ENCODE peak calls at places on chromosome 10, in nine cellular contexts. J is fibroblast of lung; P is GM10248; K is AG09309; E is iPS-NIHi11; X is HEK293T; R is naive thymus-derived CD4-positive, alpha-beta T cell; Q is naive thymus-derived CD8-positive, alpha-beta T cell; Y is NCI-H446 treated with DMSO at 0.1 percent for 48 hours. G is an unnamed sample.

GRCh38 chr10:125839176-125839575 is 15.8 kb downstream of the BCCIP start:
- DNase-seq in Y (no peak), E (no peak), P (no peak), X (no peak), Q (no peak), K (no peak), R (no peak), J (no peak), G (no peak)

GRCh38 chr10:28783089-28783488 is 105.8 kb downstream of the BAMBI start:
- DNase-seq in P (no peak), Y (no peak), R (no peak), J (no peak), X (no peak), Q (no peak), K (no peak), E (no peak), G (no peak)

GRCh38 chr10:75444781-75445386 is 13.5 kb downstream of the LRMDA start:
- DNase-seq in Q (no peak), E (no peak), X (no peak), R (no peak), P (no peak), K (no peak), Y (no peak), J (no peak), G (no peak)

GRCh38 chr10:88091490-88092061 is 228.2 kb downstream of the PTEN start:
- DNase-seq in X (no peak), R (no peak), Y (no peak), P (peak), K (no peak), J (no peak), E (no peak), Q (peak), G (no peak)

GRCh38 chr10:69337312-69338132 is 59.2 kb downstream of the HK1 start:
- DNase-seq in P (no peak), K (peak), E (no peak), Q (no peak), Y (peak), J (peak), X (no peak), R (no peak), G (no peak)

GRCh38 chr10:122484276-122485060 is 23.1 kb downstream of the HTRA1 start:
- DNase-seq in R (no peak), Q (no peak), Y (no peak), P (no peak), E (no peak), K (no peak), X (no peak), J (no peak), G (no peak)

GRCh38 chr10:122060250-122060649 is 71.3 kb downstream of the TACC2 start:
- DNase-seq in Y (no peak), X (no peak), J (peak), E (no peak), P (no peak), Q (no peak), K (no peak), R (no peak), G (no peak)

GRCh38 chr10:120423350-120424197 is 33.5 kb upstream of the PLPP4 start:
- DNase-seq in K (no peak), J (no peak), R (no peak), X (peak), Q (no peak), P (peak), Y (peak), E (peak), G (peak)

GRCh38 chr10:59333731-59334130 is 28.6 kb downstream of the FAM13C start:
- DNase-seq in Q (no peak), P (no peak), Y (no peak), E (no peak), K (no peak), R (no peak), J (peak), X (no peak), G (no peak)

GRCh38 chr10:93180402-93181040 is 106.8 kb downstream of the CYP26A1 start:
- DNase-seq in E (no peak), Q (no peak), Y (no peak), R (no peak), J (peak), K (no peak), X (no peak), P (no peak), G (no peak)

GRCh38 chr10:67843284-67843683 is 5.3 kb upstream of the DNAJC12 start:
- DNase-seq in R (no peak), J (no peak), P (no peak), E (no peak), K (no peak), X (no peak), Y (no peak), Q (no peak), G (no peak)

GRCh38 chr10:70683601-70684329 is 11.5 kb downstream of the ADAMTS14 start:
- DNase-seq in Y (no peak), E (no peak), X (no peak), J (no peak), R (no peak), P (no peak), Q (no peak), K (no peak), G (no peak)

GRCh38 chr10:93580824-93581223 is 14.4 kb downstream of the FFAR4 start:
- DNase-seq in Y (no peak), J (peak), R (no peak), X (peak), K (no peak), Q (no peak), E (peak), P (no peak), G (no peak)

GRCh38 chr10:29512460-29512974 is 122.3 kb downstream of the SVIL start:
- DNase-seq in Y (no peak), Q (no peak), E (no peak), X (no peak), K (no peak), P (no peak), J (no peak), R (no peak), G (no peak)

GRCh38 chr10:126458453-126458852 is 70.2 kb upstream of the ADAM12 start:
- DNase-seq in X (no peak), J (peak), Y (no peak), P (no peak), Q (no peak), K (no peak), R (no peak), E (no peak), G (no peak)

GRCh38 chr10:25174461-25175230 is at the start of gene GPR158:
- DNase-seq in R (peak), Y (peak), Q (peak), E (peak), P (peak), X (peak), K (peak), J (peak), G (peak)

GRCh38 chr10:22433875-22434274 is 88.6 kb downstream of the SPAG6 start:
- DNase-seq in K (peak), J (peak), P (no peak), X (no peak), R (no peak), Q (no peak), E (no peak), Y (no peak), G (no peak)

GRCh38 chr10:120369831-120370230 is 87.2 kb upstream of the PLPP4 start:
- DNase-seq in E (no peak), R (no peak), Y (no peak), X (no peak), J (no peak), K (no peak), Q (no peak), P (no peak), G (no peak)

GRCh38 chr10:62594093-62594520 is 210.4 kb upstream of the ADO start:
- DNase-seq in Q (peak), Y (no peak), E (peak), R (peak), X (peak), J (peak), P (peak), K (no peak), G (peak)

G was measured in C1 segment of cervical spinal cord.